ENCODE peak calls at places on chromosomes 2 and 18, in ten cellular contexts. X is mucosa of gallbladder, O is AML-193, G is activated T-cell treated with anti-CD3 and anti-CD28 coated beads for 1 hour, N is fibroblast of pulmonary artery, S is T-cell, Z is NCI-H345, A is GM19239, I is left cardiac atrium, P is left ventricle myocardium superior. L is an unnamed sample.

GRCh38 chr2:68837164-68837860 is 33.9 kb downstream of the BMP10 start:
- DNase-seq in X (peak), O (peak), G (peak), N (peak), S (peak), Z (no peak), A (peak), I (peak), P (peak), L (peak)

GRCh38 chr2:105747997-105748396 is 3.3 kb downstream of the NCK2 start:
- DNase-seq in X (no peak), O (no peak), G (no peak), N (no peak), S (no peak), Z (no peak), A (no peak), I (no peak), P (no peak), L (no peak)

GRCh38 chr2:149725234-149725633 is 137.7 kb upstream of the MMADHC start:
- DNase-seq in X (no peak), O (no peak), G (no peak), N (no peak), S (no peak), Z (no peak), A (no peak), I (no peak), P (no peak), L (no peak)

GRCh38 chr18:13558132-13558531 is 168.2 kb downstream of the FAM210A start:
- DNase-seq in X (no peak), O (peak), G (no peak), N (peak), S (no peak), Z (peak), A (peak), I (peak), P (peak), L (peak)

GRCh38 chr2:172969171-172969570 is 106.5 kb upstream of the MAP3K20 start:
- DNase-seq in X (no peak), O (peak), G (no peak), N (peak), S (no peak), Z (no peak), A (no peak), I (no peak), P (no peak), L (no peak)

GRCh38 chr2:186518945-186519344 is 32.9 kb downstream of the ZC3H15 start:
- DNase-seq in X (no peak), O (no peak), G (no peak), N (peak), S (no peak), Z (no peak), A (no peak), I (no peak), P (no peak), L (no peak)

GRCh38 chr2:96264656-96265348 is 995 bp downstream of the TMEM127 start:
- DNase-seq in X (no peak), O (peak), G (no peak), N (peak), S (peak), Z (no peak), A (peak), I (peak), P (peak), L (no peak)

GRCh38 chr2:67616749-67617148 is 219.6 kb downstream of the ETAA1 start:
- DNase-seq in X (peak), O (no peak), G (no peak), N (peak), S (no peak), Z (no peak), A (peak), I (peak), P (peak), L (no peak)

GRCh38 chr2:240991378-240992263 is 6.8 kb upstream of the SNED1 start:
- DNase-seq in X (peak), O (no peak), G (no peak), N (peak), S (no peak), Z (peak), A (no peak), I (peak), P (peak), L (no peak)

GRCh38 chr2:9473985-9474360 is 378 bp upstream of the IAH1 start:
- DNase-seq in X (peak), O (no peak), G (peak), N (peak), S (peak), Z (no peak), A (peak), I (peak), P (peak), L (no peak)

GRCh38 chr2:66434679-66435548 is at the start of gene MEIS1:
- DNase-seq in X (peak), O (no peak), G (no peak), N (peak), S (no peak), Z (peak), A (no peak), I (peak), P (peak), L (peak)

GRCh38 chr18:78776151-78776550 is 203.5 kb upstream of the SALL3 start:
- DNase-seq in X (no peak), O (no peak), G (no peak), N (no peak), S (no peak), Z (no peak), A (no peak), I (no peak), P (no peak), L (no peak)

GRCh38 chr18:59238385-59238784 is 18.4 kb downstream of the GRP start:
- DNase-seq in X (no peak), O (no peak), G (no peak), N (no peak), S (no peak), Z (peak), A (no peak), I (no peak), P (no peak), L (no peak)

GRCh38 chr2:109033171-109033570 is 44.2 kb upstream of the EDAR start:
- DNase-seq in X (no peak), O (no peak), G (no peak), N (no peak), S (no peak), Z (no peak), A (no peak), I (no peak), P (no peak), L (no peak)

GRCh38 chr2:187638840-187639239 is 84.6 kb upstream of the TFPI start:
- DNase-seq in X (no peak), O (no peak), G (no peak), N (no peak), S (no peak), Z (no peak), A (no peak), I (no peak), P (no peak), L (no peak)

GRCh38 chr2:70029814-70030409 is 57.4 kb upstream of the PCBP1 start:
- DNase-seq in X (peak), O (no peak), G (no peak), N (peak), S (no peak), Z (no peak), A (no peak), I (peak), P (peak), L (no peak)

GRCh38 chr2:64876137-64876647 is 113.0 kb upstream of the SLC1A4 start:
- DNase-seq in X (no peak), O (no peak), G (no peak), N (peak), S (no peak), Z (no peak), A (no peak), I (peak), P (no peak), L (no peak)

GRCh38 chr2:107402330-107402729 is 424.4 kb upstream of the RGPD4 start:
- DNase-seq in X (no peak), O (peak), G (no peak), N (no peak), S (no peak), Z (no peak), A (no peak), I (no peak), P (no peak), L (no peak)

GRCh38 chr2:216216951-216217903 is 108.1 kb downstream of the XRCC5 start:
- DNase-seq in X (no peak), O (no peak), G (no peak), N (peak), S (no peak), Z (no peak), A (no peak), I (no peak), P (no peak), L (no peak)

GRCh38 chr2:177312562-177312961 is 48.0 kb upstream of the NFE2L2 start:
- DNase-seq in X (no peak), O (no peak), G (no peak), N (no peak), S (no peak), Z (no peak), A (no peak), I (no peak), P (no peak), L (no peak)

GRCh38 chr2:33502025-33502424 is 25.6 kb downstream of the RASGRP3 start:
- DNase-seq in X (no peak), O (no peak), G (no peak), N (no peak), S (no peak), Z (no peak), A (no peak), I (no peak), P (no peak), L (peak)

GRCh38 chr2:168961450-168962229 is 60.5 kb downstream of the G6PC2 start:
- DNase-seq in X (peak), O (peak), G (no peak), N (peak), S (no peak), Z (peak), A (peak), I (no peak), P (no peak), L (peak)

GRCh38 chr18:63216911-63217311 is 102.7 kb downstream of the BCL2 start:
- DNase-seq in X (no peak), O (no peak), G (no peak), N (no peak), S (no peak), Z (no peak), A (no peak), I (no peak), P (no peak), L (no peak)

GRCh38 chr2:218006741-218007140 is 3.9 kb upstream of the TNS1 start:
- DNase-seq in X (no peak), O (no peak), G (no peak), N (peak), S (no peak), Z (no peak), A (no peak), I (no peak), P (no peak), L (no peak)

GRCh38 chr2:160956243-160956802 is 203.9 kb upstream of the TANK start:
- DNase-seq in X (no peak), O (no peak), G (no peak), N (no peak), S (no peak), Z (no peak), A (no peak), I (peak), P (peak), L (no peak)

GRCh38 chr18:63073481-63073880 is 246.1 kb downstream of the BCL2 start:
- DNase-seq in X (peak), O (peak), G (no peak), N (no peak), S (no peak), Z (peak), A (peak), I (no peak), P (no peak), L (no peak)

GRCh38 chr2:128642801-128643200 is 324.1 kb upstream of the HS6ST1 start:
- DNase-seq in X (no peak), O (no peak), G (no peak), N (no peak), S (no peak), Z (no peak), A (no peak), I (no peak), P (no peak), L (no peak)

GRCh38 chr2:239275037-239275685 is 125.7 kb downstream of the HDAC4 start:
- DNase-seq in X (peak), O (peak), G (peak), N (peak), S (peak), Z (no peak), A (no peak), I (peak), P (peak), L (peak)

GRCh38 chr2:118763797-118764196 is 83.7 kb downstream of the EN1 start:
- DNase-seq in X (no peak), O (no peak), G (no peak), N (peak), S (no peak), Z (no peak), A (no peak), I (no peak), P (no peak), L (no peak)